ENCODE peak calls at places on chromosome 15, in eight cellular contexts. O is GM10248, M is cardiac fibroblast, T is MM.1S, H is cardiac muscle cell, X is B cell, G is uterus, V is progenitor cell of endocrine pancreas. B is an unnamed sample.

GRCh38 chr15:53437985-53438841 is 321.2 kb downstream of the WDR72 start:
- DNase-seq in T (no peak), G (no peak), M (no peak), X (no peak), O (no peak), H (no peak), V (no peak), B (no peak)

GRCh38 chr15:52558196-52558595 is 10.6 kb downstream of the ARPP19 start:
- DNase-seq in T (no peak), M (peak), G (no peak), H (peak), V (no peak), X (no peak), O (no peak), B (peak)

GRCh38 chr15:70882361-70882760 is 9.9 kb downstream of the THAP10 start:
- DNase-seq in O (no peak), V (no peak), T (no peak), H (no peak), M (no peak), X (no peak), G (no peak), B (no peak)

GRCh38 chr15:23420806-23421575 is 26.1 kb downstream of the GOLGA6L2 start:
- DNase-seq in V (no peak), O (peak), M (no peak), H (no peak), T (peak), G (no peak), X (no peak), B (no peak)

GRCh38 chr15:73844356-73844755 is 29.0 kb upstream of the TBC1D21 start:
- DNase-seq in O (no peak), H (peak), V (no peak), T (no peak), M (peak), G (no peak), X (peak), B (no peak)

GRCh38 chr15:28085489-28086174 is 13.5 kb downstream of the OCA2 start:
- DNase-seq in M (no peak), X (no peak), H (no peak), O (no peak), V (no peak), G (no peak), T (no peak), B (no peak)

GRCh38 chr15:26179906-26180305 is 316.8 kb upstream of the ATP10A start:
- DNase-seq in G (no peak), X (no peak), V (no peak), T (no peak), H (no peak), M (no peak), O (no peak), B (no peak)

GRCh38 chr15:40506964-40507571 is 36.3 kb downstream of the CHST14 start:
- DNase-seq in H (peak), G (peak), M (peak), X (peak), O (peak), V (peak), T (peak), B (peak)

GRCh38 chr15:29127506-29128430 is 141.9 kb downstream of the NSMCE3 start:
- DNase-seq in M (no peak), X (no peak), V (no peak), G (no peak), T (no peak), H (no peak), O (no peak), B (no peak)

DNA sequence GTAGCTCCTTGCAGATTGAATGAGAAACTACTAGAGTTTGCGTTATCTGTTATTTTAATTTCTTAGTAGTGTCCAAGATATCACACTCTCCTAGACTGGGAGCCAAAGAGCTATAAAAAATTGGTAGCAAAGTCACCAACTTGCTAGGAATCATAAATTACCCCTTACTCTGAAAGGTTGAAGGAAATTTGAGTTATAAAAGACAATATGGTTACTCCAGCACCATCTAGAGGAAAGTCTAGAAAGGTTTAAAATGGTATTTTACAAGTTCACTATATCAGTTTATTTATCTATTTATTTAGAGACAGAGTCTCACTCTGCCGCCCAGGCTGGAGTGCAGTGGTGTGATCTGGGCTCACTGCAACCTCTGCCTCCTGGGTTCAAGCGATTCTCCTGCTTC is 121.6 kb downstream of the RBPMS2 start:
- DNase-seq in M (peak), X (no peak), V (no peak), O (no peak), H (peak), G (no peak), T (no peak), B (no peak)
- TF ChIP-seq CTCF in M (peak), X (peak), V (peak), O (peak), H (peak), G (no peak), T (peak), B (peak)

GRCh38 chr15:101447561-101448071 is 41.9 kb downstream of the PCSK6 start:
- DNase-seq in G (no peak), M (no peak), O (no peak), V (no peak), H (no peak), T (no peak), X (no peak), B (no peak)

GRCh38 chr15:101446527-101447167 is 42.9 kb downstream of the PCSK6 start:
- DNase-seq in V (no peak), M (peak), X (no peak), G (no peak), O (no peak), H (no peak), T (no peak), B (peak)

GRCh38 chr15:101448336-101448735 is 41.2 kb downstream of the PCSK6 start:
- DNase-seq in X (no peak), M (no peak), H (no peak), G (no peak), V (no peak), T (no peak), O (no peak), B (no peak)

GRCh38 chr15:101445562-101446526 is 43.7 kb downstream of the PCSK6 start:
- DNase-seq in T (no peak), V (no peak), H (peak), G (no peak), X (no peak), O (no peak), M (peak), B (no peak)

DNA sequence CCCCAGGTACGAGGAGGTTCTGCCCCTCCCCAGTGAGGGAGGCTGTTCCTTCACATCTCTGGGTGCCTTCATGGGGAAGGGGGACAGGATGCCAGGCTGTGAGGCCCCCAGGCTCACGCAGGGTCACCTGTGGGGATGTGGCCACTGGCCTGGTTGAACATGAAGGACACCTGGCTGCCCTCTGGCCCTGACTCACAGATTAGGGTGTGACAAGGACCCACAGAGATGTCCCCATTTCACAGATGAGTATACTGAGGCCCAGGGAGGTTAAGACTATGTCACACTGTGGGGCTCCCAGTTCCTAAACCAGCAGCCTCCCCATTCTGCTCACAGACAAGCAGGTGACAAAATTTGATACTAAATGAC is 42.4 kb downstream of the PCSK6 start:
- DNase-seq in G (no peak), M (no peak), X (no peak), V (no peak), O (no peak), H (no peak), T (no peak), B (no peak)
- TF ChIP-seq CTCF in G (no peak), M (no peak), X (no peak), V (no peak), O (no peak), H (no peak), T (no peak), B (no peak)

GRCh38 chr15:57506422-57506821 is 85.3 kb upstream of the MYZAP start:
- DNase-seq in M (peak), G (no peak), X (no peak), V (no peak), O (no peak), H (no peak), T (no peak), B (no peak)
- TF ChIP-seq CTCF in M (peak), G (no peak), X (no peak), V (peak), O (no peak), H (peak), T (no peak), B (no peak)

DNA sequence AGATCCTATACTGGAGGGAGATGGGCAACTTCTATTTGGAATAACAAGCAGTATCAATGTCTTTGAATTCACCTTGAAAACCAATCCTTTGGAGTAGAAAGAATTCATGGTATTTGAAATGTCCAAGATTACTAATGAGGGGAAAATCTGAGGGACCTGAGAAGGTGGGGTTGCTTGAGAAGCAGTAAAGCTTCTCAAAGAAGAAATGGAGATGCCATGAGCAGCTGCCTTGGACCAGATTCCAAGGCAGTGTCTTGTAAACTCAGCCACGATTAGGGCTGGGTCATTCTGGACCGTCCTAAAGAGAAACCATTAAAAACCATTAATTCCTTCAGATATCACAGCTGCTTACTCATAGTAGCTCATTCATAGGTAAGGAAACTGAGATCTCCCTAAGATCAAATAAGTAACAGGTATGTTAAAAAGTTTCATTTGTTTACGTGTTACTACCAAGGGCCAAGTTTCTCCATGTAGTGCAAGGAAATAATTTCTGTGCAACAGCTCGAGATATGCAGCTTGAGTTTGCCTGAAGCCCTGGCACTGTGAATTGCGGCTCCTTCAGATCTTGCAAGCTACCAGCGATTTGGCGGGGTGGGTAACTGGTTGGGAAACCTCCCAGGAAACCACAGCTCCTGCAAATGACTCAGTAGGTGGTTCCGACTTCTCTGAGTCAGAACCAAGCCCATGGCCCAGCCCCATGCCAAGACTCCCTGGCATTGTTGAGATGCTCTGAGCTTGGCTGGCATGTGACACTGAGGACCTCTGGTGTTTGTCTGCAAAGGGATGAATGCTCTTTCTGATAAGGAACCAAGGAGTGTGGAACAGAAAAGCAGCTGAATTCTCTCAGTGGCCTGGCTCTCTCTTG is 296.8 kb downstream of the RORA start:
- DNase-seq in X (no peak), M (peak), T (no peak), V (no peak), H (peak), G (no peak), O (no peak), B (peak)
- TF ChIP-seq CTCF in X (no peak), M (peak), T (no peak), V (no peak), H (peak), G (no peak), O (peak), B (no peak)

DNA sequence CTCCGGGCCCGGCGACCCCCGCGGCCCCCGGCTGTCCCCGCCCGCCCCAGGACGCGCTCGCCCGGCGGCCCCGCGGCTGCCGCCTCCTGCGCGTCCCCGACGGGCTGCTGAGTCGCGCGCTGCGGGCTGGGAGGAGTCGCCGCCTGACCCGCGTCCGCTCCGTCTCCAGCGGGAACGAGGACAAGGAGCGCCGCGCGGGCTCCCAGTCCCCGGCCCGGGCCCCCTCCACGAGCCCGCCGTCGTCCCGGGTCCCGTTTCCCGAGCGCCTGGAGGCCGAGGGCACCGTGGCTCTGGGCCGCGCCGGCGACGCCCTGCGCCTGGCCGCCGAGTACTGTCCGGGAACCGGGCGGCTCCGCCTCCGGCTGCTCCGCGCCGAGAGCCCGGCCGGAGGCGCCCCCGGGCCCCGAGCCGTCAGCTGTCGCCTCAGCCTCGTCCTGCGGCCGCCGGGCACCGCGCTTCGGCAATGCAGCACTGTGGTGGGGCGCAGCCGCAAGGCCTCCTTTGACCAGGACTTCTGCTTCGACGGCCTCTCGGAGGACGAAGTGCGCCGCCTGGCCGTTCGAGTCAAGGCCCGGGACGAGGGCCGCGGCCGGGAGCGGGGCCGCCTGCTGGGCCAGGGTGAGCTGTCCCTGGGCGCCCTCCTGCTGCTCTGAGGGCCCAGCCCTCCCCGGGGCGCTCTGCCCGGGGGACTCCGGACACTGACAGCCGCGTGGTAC is 1.5 kb downstream of the C2CD4A start:
- DNase-seq in H (peak), V (peak), T (peak), G (peak), O (peak), M (peak), X (no peak), B (peak)
- TF ChIP-seq CTCF in H (peak), V (peak), T (peak), G (no peak), O (peak), M (no peak), X (no peak), B (no peak)

DNA sequence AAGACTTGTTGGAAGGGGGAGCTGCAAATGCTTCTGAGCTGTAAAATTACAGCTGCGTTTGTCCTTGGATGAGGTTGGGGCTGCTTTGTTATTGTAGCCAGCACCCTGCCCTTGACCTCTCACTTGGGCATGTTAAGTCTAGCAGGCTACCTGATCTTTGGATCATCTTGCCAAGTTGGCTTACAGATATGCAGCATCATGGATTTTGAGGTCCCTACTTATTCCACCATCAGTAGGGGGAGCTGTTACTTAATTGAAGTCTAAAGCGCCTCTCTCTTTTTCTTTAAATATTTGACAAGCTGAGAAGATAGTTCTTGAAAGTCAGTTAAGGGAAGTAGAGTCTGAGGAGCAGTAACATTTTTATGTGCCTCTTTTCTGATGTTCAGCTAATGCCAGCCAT is 793.0 kb downstream of the MCTP2 start:
- DNase-seq in V (no peak), M (peak), O (no peak), X (no peak), G (no peak), H (peak), T (peak), B (no peak)
- TF ChIP-seq CTCF in V (peak), M (peak), O (peak), X (no peak), G (peak), H (peak), T (peak), B (no peak)

DNA sequence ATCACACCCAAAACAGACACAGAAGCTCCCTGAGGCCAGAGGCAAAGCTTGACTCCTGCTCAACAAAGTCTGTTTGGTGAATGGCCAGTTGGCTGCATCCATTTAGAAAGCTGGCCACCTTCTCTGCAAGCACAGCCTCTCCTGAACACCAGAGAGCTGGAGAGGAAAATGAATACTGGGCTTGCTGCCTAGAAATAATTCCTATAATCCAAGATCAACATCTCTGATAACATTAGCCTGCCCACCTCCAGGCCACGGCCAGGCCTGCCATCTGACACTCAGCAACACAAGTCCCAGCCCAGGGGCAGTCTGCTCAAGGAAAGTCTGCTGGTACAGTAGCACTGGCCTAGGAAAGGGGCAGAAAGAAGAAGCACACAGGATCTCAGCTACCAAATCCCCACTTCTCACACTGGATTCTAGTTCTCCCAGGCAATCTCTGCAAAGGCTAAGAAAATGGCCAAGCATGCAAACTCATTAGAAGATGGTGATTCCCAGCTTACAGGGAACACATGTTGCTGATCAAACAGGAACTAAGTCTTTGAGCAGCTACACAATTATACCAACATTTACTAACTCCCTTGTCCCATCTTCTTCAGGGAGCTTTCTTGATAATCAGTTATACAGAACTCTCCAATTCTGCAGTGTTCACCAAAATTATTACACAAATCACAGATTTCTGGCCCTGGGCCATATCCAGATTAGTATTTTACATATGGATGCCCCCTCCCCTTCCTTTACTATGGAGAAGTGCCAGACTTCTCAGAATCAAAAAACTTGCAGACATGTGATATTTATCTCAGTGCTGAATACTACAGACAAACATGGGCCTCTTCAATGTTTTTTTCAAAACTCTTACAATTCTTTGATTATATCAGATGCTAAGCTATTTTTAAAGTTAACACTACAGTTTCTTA is 9.9 kb downstream of the TBC1D2B start:
- DNase-seq in V (no peak), M (no peak), O (no peak), T (no peak), X (no peak), H (no peak), G (no peak), B (no peak)
- TF ChIP-seq CTCF in V (no peak), M (no peak), O (no peak), T (no peak), X (no peak), H (no peak), G (no peak), B (no peak)

GRCh38 chr15:83199288-83199687 is 8.3 kb downstream of the HDGFL3 start:
- DNase-seq in G (no peak), T (peak), M (no peak), H (no peak), X (no peak), V (no peak), O (peak), B (peak)
- TF ChIP-seq CTCF in G (no peak), T (no peak), M (no peak), H (no peak), X (no peak), V (no peak), O (no peak), B (no peak)